ENCODE peak calls at places on chromosomes 7 and 10, in ten cellular contexts. One of them, this sample, is unnamed.
A peak's percentile ranks its signal among the peaks of the same experiment; 100 is the strongest.

GRCh38 chr7:158747408-158747807 is 42.8 kb upstream of the NCAPG2 start:
- DNase-seq in astrocyte of the spinal cord: no peak
- DNase-seq in cardiac fibroblast: no peak
- DNase-seq in tibial artery: no peak
- DNase-seq in dorsolateral prefrontal cortex: no peak
- DNase-seq in pancreas: no peak
- DNase-seq in endodermal cell: no peak
- DNase-seq in CD4-positive, alpha-beta T cell: no peak
- DNase-seq in HFF-Myc: no peak
- DNase-seq in right lobe of liver: no peak
- DNase-seq in this sample: no peak

GRCh38 chr10:44334621-44335184 is 50.2 kb downstream of the CXCL12 start:
- DNase-seq in dorsolateral prefrontal cortex: peak; percentile 44
- DNase-seq in endodermal cell: no peak
- DNase-seq in astrocyte of the spinal cord: peak; percentile 52
- DNase-seq in tibial artery: no peak
- DNase-seq in HFF-Myc: peak; percentile 63
- DNase-seq in cardiac fibroblast: peak; percentile 72
- DNase-seq in CD4-positive, alpha-beta T cell: no peak
- DNase-seq in right lobe of liver: no peak
- DNase-seq in pancreas: no peak
- DNase-seq in this sample: no peak

GRCh38 chr10:102451105-102451969 is at the start of gene C10orf95:
- DNase-seq in pancreas: peak; percentile 55
- DNase-seq in dorsolateral prefrontal cortex: no peak
- DNase-seq in CD4-positive, alpha-beta T cell: no peak
- DNase-seq in endodermal cell: peak; percentile 74
- DNase-seq in cardiac fibroblast: no peak
- DNase-seq in right lobe of liver: no peak
- DNase-seq in tibial artery: no peak
- DNase-seq in astrocyte of the spinal cord: no peak
- DNase-seq in HFF-Myc: no peak
- DNase-seq in this sample: no peak

GRCh38 chr7:31099451-31100444 is 47.6 kb downstream of the ADCYAP1R1 start:
- DNase-seq in CD4-positive, alpha-beta T cell: no peak
- DNase-seq in cardiac fibroblast: no peak
- DNase-seq in pancreas: no peak
- DNase-seq in right lobe of liver: no peak
- DNase-seq in HFF-Myc: no peak
- DNase-seq in tibial artery: peak; percentile 52
- DNase-seq in astrocyte of the spinal cord: no peak
- DNase-seq in dorsolateral prefrontal cortex: no peak
- DNase-seq in endodermal cell: peak; percentile 24
- DNase-seq in this sample: no peak

GRCh38 chr10:73998623-73999622 is 1.0 kb downstream of the VCL start:
- DNase-seq in endodermal cell: peak; percentile 82
- DNase-seq in astrocyte of the spinal cord: peak; percentile 90
- DNase-seq in pancreas: peak; percentile 64
- DNase-seq in right lobe of liver: peak; percentile 67
- DNase-seq in cardiac fibroblast: peak; percentile 85
- DNase-seq in CD4-positive, alpha-beta T cell: no peak
- DNase-seq in dorsolateral prefrontal cortex: peak; percentile 40
- DNase-seq in tibial artery: peak; percentile 85
- DNase-seq in HFF-Myc: peak; percentile 68
- DNase-seq in this sample: peak; percentile 71

GRCh38 chr10:79923669-79924068 is 25.2 kb downstream of the SFTPD start:
- DNase-seq in pancreas: no peak
- DNase-seq in cardiac fibroblast: no peak
- DNase-seq in tibial artery: no peak
- DNase-seq in CD4-positive, alpha-beta T cell: no peak
- DNase-seq in endodermal cell: no peak
- DNase-seq in right lobe of liver: no peak
- DNase-seq in dorsolateral prefrontal cortex: no peak
- DNase-seq in HFF-Myc: no peak
- DNase-seq in astrocyte of the spinal cord: no peak
- DNase-seq in this sample: no peak

GRCh38 chr10:90363799-90364483 is 493.9 kb downstream of the HTR7 start:
- DNase-seq in right lobe of liver: no peak
- DNase-seq in cardiac fibroblast: peak; percentile 5
- DNase-seq in astrocyte of the spinal cord: no peak
- DNase-seq in endodermal cell: no peak
- DNase-seq in HFF-Myc: no peak
- DNase-seq in tibial artery: no peak
- DNase-seq in dorsolateral prefrontal cortex: no peak
- DNase-seq in pancreas: no peak
- DNase-seq in CD4-positive, alpha-beta T cell: no peak
- DNase-seq in this sample: no peak

GRCh38 chr7:128937647-128938523 is at the start of gene IRF5:
- DNase-seq in pancreas: peak; percentile 85
- DNase-seq in endodermal cell: peak; percentile 81
- DNase-seq in cardiac fibroblast: no peak
- DNase-seq in HFF-Myc: no peak
- DNase-seq in CD4-positive, alpha-beta T cell: no peak
- DNase-seq in astrocyte of the spinal cord: no peak
- DNase-seq in right lobe of liver: peak; percentile 89
- DNase-seq in dorsolateral prefrontal cortex: peak; percentile 28
- DNase-seq in tibial artery: no peak
- DNase-seq in this sample: no peak

GRCh38 chr10:101066146-101066889 is 4.5 kb downstream of the KAZALD1 start:
- DNase-seq in right lobe of liver: peak; percentile 70
- DNase-seq in HFF-Myc: no peak
- DNase-seq in CD4-positive, alpha-beta T cell: peak; percentile 28
- DNase-seq in dorsolateral prefrontal cortex: no peak
- DNase-seq in tibial artery: peak; percentile 96
- DNase-seq in astrocyte of the spinal cord: peak; percentile 38
- DNase-seq in cardiac fibroblast: peak; percentile 63
- DNase-seq in endodermal cell: peak; percentile 79
- DNase-seq in pancreas: peak; percentile 75
- DNase-seq in this sample: peak; percentile 62

GRCh38 chr10:78749898-78750297 is 318.9 kb upstream of the ZMIZ1 start:
- DNase-seq in right lobe of liver: no peak
- DNase-seq in CD4-positive, alpha-beta T cell: no peak
- DNase-seq in cardiac fibroblast: no peak
- DNase-seq in astrocyte of the spinal cord: peak; percentile 76
- DNase-seq in HFF-Myc: no peak
- DNase-seq in dorsolateral prefrontal cortex: no peak
- DNase-seq in endodermal cell: no peak
- DNase-seq in tibial artery: no peak
- DNase-seq in pancreas: no peak
- DNase-seq in this sample: no peak

GRCh38 chr10:85513450-85513849 is 853.1 kb downstream of the GRID1 start:
- DNase-seq in cardiac fibroblast: no peak
- DNase-seq in tibial artery: no peak
- DNase-seq in CD4-positive, alpha-beta T cell: no peak
- DNase-seq in right lobe of liver: no peak
- DNase-seq in dorsolateral prefrontal cortex: no peak
- DNase-seq in astrocyte of the spinal cord: no peak
- DNase-seq in HFF-Myc: no peak
- DNase-seq in pancreas: no peak
- DNase-seq in endodermal cell: no peak
- DNase-seq in this sample: no peak

GRCh38 chr10:24901686-24902399 is 50.6 kb downstream of the PRTFDC1 start:
- DNase-seq in tibial artery: no peak
- DNase-seq in dorsolateral prefrontal cortex: peak; percentile 66
- DNase-seq in HFF-Myc: peak; percentile 90
- DNase-seq in pancreas: peak; percentile 40
- DNase-seq in astrocyte of the spinal cord: peak; percentile 96
- DNase-seq in cardiac fibroblast: peak; percentile 91
- DNase-seq in right lobe of liver: no peak
- DNase-seq in CD4-positive, alpha-beta T cell: no peak
- DNase-seq in endodermal cell: no peak
- DNase-seq in this sample: no peak

GRCh38 chr10:36765777-36766176 is 359.6 kb upstream of the ANKRD30A start:
- DNase-seq in HFF-Myc: no peak
- DNase-seq in tibial artery: no peak
- DNase-seq in right lobe of liver: no peak
- DNase-seq in pancreas: no peak
- DNase-seq in dorsolateral prefrontal cortex: no peak
- DNase-seq in CD4-positive, alpha-beta T cell: no peak
- DNase-seq in astrocyte of the spinal cord: peak; percentile 60
- DNase-seq in endodermal cell: no peak
- DNase-seq in cardiac fibroblast: peak; percentile 33
- DNase-seq in this sample: no peak

GRCh38 chr7:135536160-135536559 is 21.6 kb upstream of the NUP205 start:
- DNase-seq in dorsolateral prefrontal cortex: no peak
- DNase-seq in astrocyte of the spinal cord: peak; percentile 6
- DNase-seq in right lobe of liver: no peak
- DNase-seq in endodermal cell: no peak
- DNase-seq in HFF-Myc: no peak
- DNase-seq in tibial artery: no peak
- DNase-seq in pancreas: no peak
- DNase-seq in cardiac fibroblast: peak; percentile 95
- DNase-seq in CD4-positive, alpha-beta T cell: no peak
- DNase-seq in this sample: no peak

GRCh38 chr7:6435486-6436384 is 12.0 kb downstream of the DAGLB start:
- DNase-seq in right lobe of liver: peak; percentile 83
- DNase-seq in HFF-Myc: peak; percentile 55
- DNase-seq in astrocyte of the spinal cord: peak; percentile 82
- DNase-seq in CD4-positive, alpha-beta T cell: peak; percentile 85
- DNase-seq in tibial artery: peak; percentile 87
- DNase-seq in endodermal cell: peak; percentile 94
- DNase-seq in cardiac fibroblast: peak; percentile 88
- DNase-seq in pancreas: peak; percentile 80
- DNase-seq in dorsolateral prefrontal cortex: peak; percentile 76
- DNase-seq in this sample: peak; percentile 94

GRCh38 chr7:20959281-20959680 is 172.6 kb upstream of the SP8 start:
- DNase-seq in endodermal cell: no peak
- DNase-seq in CD4-positive, alpha-beta T cell: no peak
- DNase-seq in right lobe of liver: no peak
- DNase-seq in tibial artery: no peak
- DNase-seq in astrocyte of the spinal cord: no peak
- DNase-seq in HFF-Myc: no peak
- DNase-seq in cardiac fibroblast: no peak
- DNase-seq in dorsolateral prefrontal cortex: no peak
- DNase-seq in pancreas: no peak
- DNase-seq in this sample: no peak

DNA sequence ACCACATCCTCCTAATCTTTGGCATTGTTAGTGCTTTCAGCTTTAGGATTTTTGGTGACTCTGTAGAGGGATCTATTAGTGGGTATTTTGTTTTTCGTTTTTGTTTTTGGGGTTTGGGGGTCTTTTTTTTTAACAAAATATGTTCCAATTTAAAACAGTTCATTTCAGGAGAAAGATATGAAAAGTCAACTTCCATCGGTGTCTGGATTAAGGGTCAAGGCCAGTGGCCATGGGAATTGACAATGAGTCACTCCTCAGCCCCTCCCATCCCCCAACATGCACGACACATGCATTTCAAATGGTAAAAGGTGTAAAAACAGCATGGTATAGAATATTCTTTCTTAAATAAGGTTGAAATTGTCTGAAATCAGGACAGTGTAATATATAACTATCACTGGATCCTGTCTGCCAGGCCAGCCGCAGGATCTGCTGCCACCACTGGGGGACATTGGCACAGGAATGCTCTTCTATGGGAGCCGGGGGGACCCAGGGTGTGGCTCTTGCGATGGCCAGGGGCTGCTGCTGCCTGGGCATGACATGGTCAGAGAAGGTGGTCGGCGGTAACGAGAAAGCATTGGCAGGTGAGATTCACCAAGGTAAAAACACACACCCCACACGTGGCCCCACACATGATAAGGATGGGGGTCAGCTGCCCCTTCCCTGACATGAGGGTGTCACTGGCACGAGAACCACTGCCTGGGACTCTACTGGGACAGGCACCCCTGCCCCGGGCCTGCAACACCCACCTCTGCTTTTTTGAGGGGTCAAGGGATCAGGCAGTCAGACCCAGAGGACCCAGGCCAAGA is 126.2 kb upstream of the KCTD7 start:
- DNase-seq in tibial artery: peak; percentile 53
- DNase-seq in astrocyte of the spinal cord: no peak
- DNase-seq in cardiac fibroblast: no peak
- DNase-seq in endodermal cell: no peak
- DNase-seq in dorsolateral prefrontal cortex: no peak
- DNase-seq in HFF-Myc: no peak
- DNase-seq in right lobe of liver: no peak
- DNase-seq in pancreas: no peak
- DNase-seq in CD4-positive, alpha-beta T cell: no peak
- DNase-seq in this sample: no peak
- TF ChIP-seq CTCF in tibial artery: no peak
- TF ChIP-seq CTCF in astrocyte of the spinal cord: peak; percentile 4
- TF ChIP-seq CTCF in cardiac fibroblast: peak; percentile 26
- TF ChIP-seq CTCF in endodermal cell: peak; percentile 59
- TF ChIP-seq CTCF in dorsolateral prefrontal cortex: no peak
- TF ChIP-seq CTCF in HFF-Myc: peak; percentile 5
- TF ChIP-seq CTCF in right lobe of liver: no peak
- TF ChIP-seq CTCF in pancreas: no peak
- TF ChIP-seq CTCF in CD4-positive, alpha-beta T cell: no peak
- TF ChIP-seq CTCF in this sample: no peak

DNA sequence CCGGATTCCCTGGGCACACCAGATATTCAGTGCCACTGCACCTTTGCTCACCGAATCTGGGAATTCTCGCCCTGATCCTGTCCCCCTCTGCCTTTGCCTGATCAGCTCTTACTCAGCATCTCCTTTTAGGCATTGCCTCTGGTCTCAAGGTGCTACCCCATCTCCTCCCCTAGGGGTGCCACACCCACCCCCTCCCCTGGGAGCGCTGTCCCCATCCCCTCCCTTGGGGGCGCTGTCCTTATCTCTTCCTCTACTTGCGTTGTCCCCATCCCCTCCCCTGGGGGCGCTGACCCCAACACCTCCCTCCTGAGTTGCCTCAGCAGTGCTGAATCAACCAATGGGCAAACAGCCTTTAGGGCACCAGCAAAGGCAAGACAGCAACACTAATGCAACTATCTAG is 686.9 kb upstream of the FOXK1 start:
- DNase-seq in right lobe of liver: no peak
- DNase-seq in cardiac fibroblast: no peak
- DNase-seq in pancreas: no peak
- DNase-seq in endodermal cell: peak; percentile 93
- DNase-seq in HFF-Myc: no peak
- DNase-seq in astrocyte of the spinal cord: no peak
- DNase-seq in CD4-positive, alpha-beta T cell: no peak
- DNase-seq in tibial artery: no peak
- DNase-seq in dorsolateral prefrontal cortex: no peak
- DNase-seq in this sample: no peak
- TF ChIP-seq CTCF in right lobe of liver: no peak
- TF ChIP-seq CTCF in cardiac fibroblast: no peak
- TF ChIP-seq CTCF in pancreas: no peak
- TF ChIP-seq CTCF in endodermal cell: peak; percentile 85
- TF ChIP-seq CTCF in HFF-Myc: no peak
- TF ChIP-seq CTCF in astrocyte of the spinal cord: no peak
- TF ChIP-seq CTCF in CD4-positive, alpha-beta T cell: no peak
- TF ChIP-seq CTCF in tibial artery: no peak
- TF ChIP-seq CTCF in dorsolateral prefrontal cortex: no peak
- TF ChIP-seq CTCF in this sample: peak; percentile 14

GRCh38 chr10:93421426-93421825 is 60.7 kb downstream of the MYOF start:
- DNase-seq in astrocyte of the spinal cord: no peak
- DNase-seq in right lobe of liver: no peak
- DNase-seq in endodermal cell: peak; percentile 73
- DNase-seq in HFF-Myc: no peak
- DNase-seq in dorsolateral prefrontal cortex: no peak
- DNase-seq in CD4-positive, alpha-beta T cell: no peak
- DNase-seq in tibial artery: no peak
- DNase-seq in pancreas: no peak
- DNase-seq in cardiac fibroblast: no peak
- DNase-seq in this sample: no peak
- TF ChIP-seq CTCF in astrocyte of the spinal cord: no peak
- TF ChIP-seq CTCF in right lobe of liver: no peak
- TF ChIP-seq CTCF in endodermal cell: no peak
- TF ChIP-seq CTCF in HFF-Myc: no peak
- TF ChIP-seq CTCF in dorsolateral prefrontal cortex: no peak
- TF ChIP-seq CTCF in CD4-positive, alpha-beta T cell: no peak
- TF ChIP-seq CTCF in tibial artery: no peak
- TF ChIP-seq CTCF in pancreas: no peak
- TF ChIP-seq CTCF in cardiac fibroblast: no peak
- TF ChIP-seq CTCF in this sample: no peak

GRCh38 chr10:15898046-15898445 is 37.7 kb upstream of the MINDY3 start:
- DNase-seq in tibial artery: no peak
- DNase-seq in endodermal cell: no peak
- DNase-seq in astrocyte of the spinal cord: peak; percentile 5
- DNase-seq in pancreas: no peak
- DNase-seq in HFF-Myc: peak; percentile 11
- DNase-seq in right lobe of liver: no peak
- DNase-seq in CD4-positive, alpha-beta T cell: no peak
- DNase-seq in cardiac fibroblast: peak; percentile 62
- DNase-seq in dorsolateral prefrontal cortex: no peak
- DNase-seq in this sample: no peak
- TF ChIP-seq CTCF in tibial artery: no peak
- TF ChIP-seq CTCF in endodermal cell: peak; percentile 65
- TF ChIP-seq CTCF in astrocyte of the spinal cord: peak; percentile 27
- TF ChIP-seq CTCF in pancreas: peak; percentile 13
- TF ChIP-seq CTCF in HFF-Myc: no peak
- TF ChIP-seq CTCF in right lobe of liver: peak; percentile 17
- TF ChIP-seq CTCF in CD4-positive, alpha-beta T cell: peak; percentile 19
- TF ChIP-seq CTCF in cardiac fibroblast: peak; percentile 45
- TF ChIP-seq CTCF in dorsolateral prefrontal cortex: no peak
- TF ChIP-seq CTCF in this sample: peak; percentile 83